ENCODE peak calls at places on chromosomes 13 and 19, in nine cellular contexts. M is uterus; E is psoas muscle; U is CD8-positive, alpha-beta memory T cell; J is tibial nerve; F is ascending aorta; K is upper lobe of right lung; B is breast epithelium; W is MM.1S. C is an unnamed sample.
A peak's percentile ranks its signal among the peaks of the same experiment; 100 is the strongest.

GRCh38 chr13:112996671-112997091 is 27.7 kb downstream of the MCF2L start:
- DNase-seq in M (no peak), E (no peak), U (no peak), J (no peak), F (no peak), K (no peak), B (no peak), W (no peak), C (no peak)

GRCh38 chr19:30799854-30800755 is 427.9 kb downstream of the ZNF536 start:
- DNase-seq in M (no peak), E (no peak), U (no peak), J (peak; percentile 47), F (no peak), K (peak; percentile 74), B (no peak), W (peak; percentile 15), C (no peak)

GRCh38 chr19:49983645-49984229 is 22.8 kb upstream of the SIGLEC11 start:
- DNase-seq in M (peak; percentile 50), E (peak; percentile 75), U (peak; percentile 60), J (peak; percentile 75), F (no peak), K (no peak), B (peak; percentile 24), W (peak; percentile 68), C (peak; percentile 61)

GRCh38 chr19:3406571-3407111 is 40.3 kb downstream of the NFIC start:
- DNase-seq in M (no peak), E (peak; percentile 62), U (no peak), J (no peak), F (no peak), K (no peak), B (no peak), W (no peak), C (no peak)

GRCh38 chr13:79385694-79386093 is 20.4 kb downstream of the RBM26 start:
- DNase-seq in M (no peak), E (no peak), U (no peak), J (no peak), F (no peak), K (no peak), B (no peak), W (peak; percentile 80), C (no peak)

GRCh38 chr13:111864566-111864965 is 202.4 kb upstream of the SOX1 start:
- DNase-seq in M (no peak), E (no peak), U (no peak), J (no peak), F (no peak), K (no peak), B (no peak), W (no peak), C (no peak)

GRCh38 chr13:106212436-106213010 is 322.9 kb downstream of the EFNB2 start:
- DNase-seq in M (no peak), E (no peak), U (no peak), J (no peak), F (no peak), K (no peak), B (no peak), W (no peak), C (no peak)

GRCh38 chr19:7348587-7349230 is at the start of gene ARHGEF18:
- DNase-seq in M (no peak), E (no peak), U (peak; percentile 82), J (no peak), F (no peak), K (peak; percentile 73), B (no peak), W (no peak), C (no peak)

GRCh38 chr13:96796234-96796633 is 198.0 kb downstream of the OXGR1 start:
- DNase-seq in M (no peak), E (no peak), U (no peak), J (no peak), F (no peak), K (no peak), B (no peak), W (no peak), C (no peak)

GRCh38 chr13:102800145-102801041 is 1.5 kb downstream of the BIVM start:
- DNase-seq in M (peak; percentile 80), E (peak; percentile 93), U (peak; percentile 80), J (peak; percentile 63), F (peak; percentile 27), K (peak; percentile 93), B (peak; percentile 43), W (peak; percentile 83), C (peak; percentile 65)

GRCh38 chr19:590396-590745 is 690 bp downstream of the HCN2 start:
- DNase-seq in M (no peak), E (no peak), U (peak; percentile 39), J (no peak), F (no peak), K (no peak), B (no peak), W (no peak), C (no peak)

GRCh38 chr19:588758-589692 is 656 bp upstream of the HCN2 start:
- DNase-seq in M (no peak), E (no peak), U (peak; percentile 28), J (no peak), F (no peak), K (no peak), B (no peak), W (no peak), C (no peak)

GRCh38 chr19:591099-591958 is 1.6 kb downstream of the HCN2 start:
- DNase-seq in M (peak; percentile 38), E (no peak), U (no peak), J (no peak), F (no peak), K (peak; percentile 69), B (no peak), W (no peak), C (no peak)

GRCh38 chr19:590750-591098 is 1.0 kb downstream of the HCN2 start:
- DNase-seq in M (no peak), E (no peak), U (no peak), J (no peak), F (no peak), K (no peak), B (no peak), W (no peak), C (no peak)

GRCh38 chr19:589693-590395 is at the start of gene HCN2:
- DNase-seq in M (no peak), E (no peak), U (no peak), J (no peak), F (no peak), K (no peak), B (no peak), W (no peak), C (no peak)
- H3K4me3 ChIP-seq in M (no peak within 1 kb of the TSS), E (peak within 1 kb of the TSS; percentile 30), U (no peak within 1 kb of the TSS), J (no peak within 1 kb of the TSS), F (peak within 1 kb of the TSS; percentile 30), K (no peak within 1 kb of the TSS), B (peak within 1 kb of the TSS; percentile 16), W (no peak within 1 kb of the TSS), C (peak within 1 kb of the TSS; percentile 1)

DNA sequence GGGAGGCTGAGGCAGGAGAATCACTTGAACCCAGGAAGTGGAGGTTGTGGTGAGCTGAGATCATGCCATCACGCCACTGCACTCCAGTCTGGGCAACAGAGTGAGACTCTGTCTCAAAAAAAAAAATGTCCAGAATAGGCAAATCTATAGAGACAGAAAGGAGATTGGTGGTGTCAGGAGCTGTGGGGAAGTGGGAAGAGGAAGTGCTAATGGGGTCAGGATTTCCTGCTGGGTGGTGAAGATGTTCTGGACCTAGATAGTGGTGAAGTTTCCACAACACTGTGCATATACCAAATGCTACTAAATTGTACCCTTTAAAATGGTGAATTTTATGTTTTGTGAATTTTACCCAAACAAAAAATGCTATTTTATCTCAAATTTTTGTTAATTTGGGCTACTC is 7.6 kb upstream of the CYP4F3 start:
- DNase-seq in M (no peak), E (no peak), U (no peak), J (no peak), F (no peak), K (no peak), B (no peak), W (no peak), C (no peak)
- H3K4me1 ChIP-seq in M (no peaks in the 10 kb centered on the region), E (no peaks in the 10 kb centered on the region), U (no peaks in the 10 kb centered on the region), J (no peaks in the 10 kb centered on the region), F (no peaks in the 10 kb centered on the region), K (no peaks in the 10 kb centered on the region), B (no peaks in the 10 kb centered on the region), W (no peaks in the 10 kb centered on the region), C (peaks cover 3% of the 10 kb centered on the region)

GRCh38 chr19:51884713-51885112 is 3.0 kb downstream of the ZNF577 start:
- DNase-seq in M (no peak), E (no peak), U (no peak), J (no peak), F (no peak), K (no peak), B (no peak), W (no peak), C (no peak)

GRCh38 chr19:51889934-51890333 is 2.2 kb upstream of the ZNF577 start:
- DNase-seq in M (no peak), E (no peak), U (no peak), J (no peak), F (no peak), K (no peak), B (no peak), W (no peak), C (no peak)

GRCh38 chr19:51882518-51882917 is 5.2 kb downstream of the ZNF577 start:
- DNase-seq in M (no peak), E (no peak), U (no peak), J (no peak), F (no peak), K (no peak), B (no peak), W (no peak), C (no peak)

GRCh38 chr19:51891193-51891747 is 3.5 kb upstream of the ZNF577 start:
- DNase-seq in M (no peak), E (no peak), U (no peak), J (no peak), F (no peak), K (no peak), B (no peak), W (no peak), C (no peak)

GRCh38 chr19:51887522-51888498 is at the start of gene ZNF577:
- DNase-seq in M (peak; percentile 80), E (peak; percentile 93), U (peak; percentile 59), J (peak; percentile 82), F (peak; percentile 53), K (peak; percentile 87), B (peak; percentile 80), W (no peak), C (peak; percentile 66)
- H3K27ac ChIP-seq in M (peak within 1 kb of the TSS; percentile 74), E (peak within 1 kb of the TSS; percentile 82), U (no peak within 1 kb of the TSS), J (peak within 1 kb of the TSS; percentile 84), F (peak within 1 kb of the TSS; percentile 74), K (peak within 1 kb of the TSS; percentile 69), B (peak within 1 kb of the TSS; percentile 80), W (no peak within 1 kb of the TSS), C (peak within 1 kb of the TSS; percentile 34)

DNA sequence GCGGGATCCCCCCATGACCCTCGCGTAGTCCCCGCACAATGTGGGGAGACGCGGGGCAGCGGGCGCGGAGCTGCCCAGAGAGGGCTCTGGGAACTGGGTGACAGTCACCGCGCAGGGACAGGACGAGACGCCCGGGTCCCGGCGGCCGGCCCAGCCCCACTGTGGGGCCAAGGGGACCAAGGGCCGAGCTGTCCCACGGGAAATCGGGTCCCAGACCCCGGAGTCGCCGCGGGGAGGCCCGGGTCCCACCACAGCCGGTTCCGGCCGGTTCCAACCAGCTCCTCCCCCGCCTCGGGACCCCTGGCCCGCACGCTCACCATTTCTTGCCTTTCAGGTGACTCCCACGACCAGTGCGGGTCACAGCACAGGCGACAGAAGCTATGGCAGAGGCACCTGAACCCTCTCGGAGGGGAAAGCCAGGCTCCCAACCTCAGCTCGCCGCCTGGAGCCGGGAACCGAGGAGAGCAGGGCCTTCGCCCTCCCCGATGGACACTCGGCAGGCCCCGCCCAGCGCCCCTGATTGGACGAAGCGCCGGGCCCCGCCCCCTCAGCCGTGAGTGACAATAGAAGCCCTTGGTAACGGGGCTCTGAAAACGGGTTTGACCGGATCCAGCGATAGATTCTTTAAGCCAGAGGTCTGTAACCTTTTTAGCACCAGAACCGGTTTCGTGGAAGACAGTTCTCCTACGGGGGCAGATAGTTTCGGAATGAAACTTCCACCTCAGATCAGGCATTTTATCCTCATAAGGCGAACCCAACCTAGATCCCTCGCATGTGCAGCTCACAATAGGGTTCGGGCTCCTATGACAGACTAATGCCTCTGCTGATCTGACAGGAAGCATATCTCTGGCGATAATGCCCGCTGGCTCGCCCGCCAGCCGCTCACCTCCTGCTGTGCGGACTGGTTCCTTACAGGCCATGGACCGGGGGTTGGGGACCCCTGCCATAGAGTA is at the start of gene ZNF433:
- DNase-seq in M (peak; percentile 92), E (peak; percentile 95), U (peak; percentile 57), J (peak; percentile 98), F (peak; percentile 75), K (peak; percentile 98), B (peak; percentile 97), W (peak; percentile 73), C (peak; percentile 48)
- H3K4me3 ChIP-seq in M (peak within 1 kb of the TSS; percentile 79), E (peak within 1 kb of the TSS; percentile 98), U (peak within 1 kb of the TSS; percentile 40), J (peak within 1 kb of the TSS; percentile 94), F (peak within 1 kb of the TSS; percentile 68), K (peak within 1 kb of the TSS; percentile 92), B (peak within 1 kb of the TSS; percentile 83), W (peak within 1 kb of the TSS; percentile 58), C (peak within 1 kb of the TSS; percentile 65)

C was measured in effector memory CD4-positive, alpha-beta T cell.